ENCODE peak calls at places on chromosome X, in six cellular contexts. B, O, Z, Y, M and R are unnamed samples.

GRCh38 chrX:104137496-104137895 is 19.3 kb downstream of the SLC25A53 start:
- DNase-seq in Y (no peak), M (no peak), B (peak), O (no peak), Z (peak), R (no peak)

GRCh38 chrX:100083146-100083715 is 326.8 kb downstream of the PCDH19 start:
- DNase-seq in Y (no peak), Z (no peak), B (no peak), M (no peak), O (no peak), R (no peak)

GRCh38 chrX:19040373-19040772 is 56.5 kb upstream of the PHKA2 start:
- DNase-seq in M (no peak), Y (no peak), O (no peak), B (no peak), Z (peak), R (no peak)

GRCh38 chrX:72297953-72298730 is 7.6 kb downstream of the CITED1 start:
- DNase-seq in M (no peak), Z (no peak), B (no peak), Y (no peak), O (no peak), R (no peak)

GRCh38 chrX:46637937-46638336 is 64.4 kb downstream of the CHST7 start:
- DNase-seq in Z (no peak), O (no peak), Y (no peak), M (no peak), B (no peak), R (no peak)

GRCh38 chrX:33855251-33855650 is 276.9 kb downstream of the FAM47A start:
- DNase-seq in O (no peak), B (no peak), Z (no peak), Y (no peak), M (no peak), R (no peak)

GRCh38 chrX:37378399-37378798 is 29.2 kb downstream of the PRRG1 start:
- DNase-seq in O (no peak), Z (no peak), B (no peak), Y (no peak), M (no peak), R (no peak)

GRCh38 chrX:141469469-141469868 is 115.1 kb downstream of the SPANXA1 start:
- DNase-seq in Z (no peak), M (no peak), B (no peak), O (no peak), Y (no peak), R (no peak)

GRCh38 chrX:7307720-7308119 is 159.8 kb upstream of the PUDP start:
- DNase-seq in B (no peak), M (no peak), Y (no peak), O (no peak), Z (no peak), R (no peak)

GRCh38 chrX:104284407-104285000 is 29.8 kb upstream of the ESX1 start:
- DNase-seq in O (no peak), B (no peak), M (no peak), Z (peak), Y (no peak), R (no peak)

GRCh38 chrX:83829874-83830273 is 31.1 kb upstream of the CYLC1 start:
- DNase-seq in O (no peak), B (no peak), Z (no peak), M (no peak), Y (no peak), R (no peak)

GRCh38 chrX:146241902-146242301 is 424.3 kb downstream of the SLITRK2 start:
- DNase-seq in Y (no peak), M (no peak), Z (no peak), O (no peak), B (no peak), R (no peak)

GRCh38 chrX:117376460-117376859 is 740.1 kb downstream of the KLHL13 start:
- DNase-seq in Z (no peak), M (no peak), O (no peak), Y (no peak), B (no peak), R (no peak)

GRCh38 chrX:150680974-150681373 is 12.2 kb upstream of the MTMR1 start:
- DNase-seq in Y (no peak), M (no peak), Z (peak), O (no peak), B (no peak), R (no peak)

GRCh38 chrX:110118535-110118934 is 115.6 kb downstream of the TMEM164 start:
- DNase-seq in Y (no peak), B (no peak), O (no peak), Z (no peak), M (no peak), R (no peak)

GRCh38 chrX:87299563-87300160 is 217.9 kb upstream of the KLHL4 start:
- DNase-seq in Z (peak), Y (no peak), O (no peak), M (no peak), B (no peak), R (no peak)

GRCh38 chrX:50198348-50198747 is 2.5 kb downstream of the AKAP4 start:
- DNase-seq in B (no peak), Y (no peak), O (no peak), Z (no peak), M (no peak), R (no peak)

GRCh38 chrX:123215397-123216089 is 31.5 kb downstream of the GRIA3 start:
- DNase-seq in B (no peak), Z (no peak), M (no peak), Y (no peak), O (no peak), R (no peak)

GRCh38 chrX:51569561-51569960 is 49.2 kb downstream of the CENPVL3 start:
- DNase-seq in Y (no peak), B (no peak), Z (no peak), O (no peak), M (no peak), R (no peak)

GRCh38 chrX:20347486-20347885 is 80.8 kb upstream of the RPS6KA3 start:
- DNase-seq in B (peak), O (no peak), Y (no peak), M (no peak), Z (no peak), R (no peak)

GRCh38 chrX:7570432-7571009 is 272.4 kb upstream of the VCX start:
- DNase-seq in M (no peak), B (no peak), O (no peak), Z (no peak), Y (no peak), R (no peak)

GRCh38 chrX:136572030-136572429 is 40.0 kb downstream of the VGLL1 start:
- DNase-seq in Y (no peak), O (no peak), B (no peak), M (no peak), Z (no peak), R (no peak)

GRCh38 chrX:136574548-136574947 is 42.5 kb downstream of the VGLL1 start:
- DNase-seq in M (no peak), Y (no peak), B (no peak), O (no peak), Z (no peak), R (no peak)

GRCh38 chrX:136582624-136583023 is 50.6 kb downstream of the VGLL1 start:
- DNase-seq in O (no peak), B (no peak), Y (no peak), Z (no peak), M (no peak), R (no peak)

GRCh38 chrX:136580316-136580715 is 48.3 kb downstream of the VGLL1 start:
- DNase-seq in B (no peak), Y (no peak), M (no peak), O (no peak), Z (no peak), R (no peak)

GRCh38 chrX:136577562-136577961 is 45.5 kb downstream of the VGLL1 start:
- DNase-seq in M (peak), Y (peak), B (peak), O (no peak), Z (peak), R (peak)
- TF ChIP-seq CTCF in M (no peak), Y (peak), B (peak), O (no peak), Z (peak), R (peak)

GRCh38 chrX:153778684-153779101 is 2.1 kb upstream of the SRPK3 start:
- DNase-seq in M (no peak), O (no peak), Y (no peak), B (no peak), Z (no peak), R (peak)
- TF ChIP-seq CTCF in M (no peak), O (peak), Y (peak), B (peak), Z (no peak), R (no peak)

DNA sequence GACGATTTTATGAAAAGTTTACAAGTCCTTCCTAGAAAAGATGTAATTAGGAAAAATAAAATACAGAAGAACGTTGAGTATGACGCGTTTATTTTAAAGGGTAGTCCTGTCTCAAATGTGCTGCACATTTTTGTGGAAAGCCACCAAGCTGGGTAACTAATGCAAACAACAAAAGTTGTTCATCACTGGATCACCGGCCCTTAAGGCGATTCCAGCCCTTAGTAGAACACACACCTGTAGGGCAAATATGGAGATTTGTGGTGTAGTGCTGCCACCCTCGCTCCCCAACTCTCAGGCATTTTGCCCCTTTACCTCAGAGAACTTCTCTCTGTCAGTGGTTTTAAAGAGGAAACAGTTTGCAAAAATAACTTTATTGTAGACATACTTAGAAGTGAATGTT is 1.9 kb downstream of the TBL1X start:
- DNase-seq in Z (no peak), M (no peak), B (no peak), Y (no peak), O (no peak), R (no peak)
- TF ChIP-seq CTCF in Z (no peak), M (no peak), B (no peak), Y (no peak), O (no peak), R (no peak)

GRCh38 chrX:40415675-40416074 is 165.1 kb upstream of the ATP6AP2 start:
- DNase-seq in M (no peak), O (no peak), B (no peak), Y (no peak), Z (no peak), R (no peak)

GRCh38 chrX:40406330-40406859 is 174.4 kb upstream of the ATP6AP2 start:
- DNase-seq in M (no peak), Z (no peak), O (no peak), B (no peak), Y (no peak), R (no peak)

GRCh38 chrX:40414335-40414734 is 166.4 kb upstream of the ATP6AP2 start:
- DNase-seq in B (no peak), O (no peak), Z (no peak), Y (no peak), M (no peak), R (no peak)

GRCh38 chrX:40410859-40411258 is 169.9 kb upstream of the ATP6AP2 start:
- DNase-seq in Z (no peak), M (no peak), O (no peak), Y (no peak), B (no peak), R (no peak)

GRCh38 chrX:40411350-40412111 is 169.2 kb upstream of the ATP6AP2 start:
- DNase-seq in B (no peak), O (no peak), Y (no peak), M (no peak), Z (no peak), R (no peak)
- TF ChIP-seq CTCF in B (peak), O (no peak), Y (no peak), M (no peak), Z (peak), R (peak)

GRCh38 chrX:49102221-49102620 is 21.3 kb downstream of the GPKOW start:
- DNase-seq in Y (no peak), Z (no peak), M (no peak), B (no peak), O (no peak), R (no peak)

GRCh38 chrX:49100704-49101628 is 21.3 kb upstream of the WDR45 start:
- DNase-seq in O (peak), Y (peak), B (peak), Z (peak), M (peak), R (peak)

GRCh38 chrX:49103637-49104036 is 19.9 kb downstream of the GPKOW start:
- DNase-seq in Y (no peak), O (no peak), Z (no peak), M (no peak), B (no peak), R (no peak)

GRCh38 chrX:49106296-49106695 is 17.2 kb downstream of the GPKOW start:
- DNase-seq in M (no peak), O (no peak), Y (no peak), Z (no peak), B (no peak), R (no peak)

DNA sequence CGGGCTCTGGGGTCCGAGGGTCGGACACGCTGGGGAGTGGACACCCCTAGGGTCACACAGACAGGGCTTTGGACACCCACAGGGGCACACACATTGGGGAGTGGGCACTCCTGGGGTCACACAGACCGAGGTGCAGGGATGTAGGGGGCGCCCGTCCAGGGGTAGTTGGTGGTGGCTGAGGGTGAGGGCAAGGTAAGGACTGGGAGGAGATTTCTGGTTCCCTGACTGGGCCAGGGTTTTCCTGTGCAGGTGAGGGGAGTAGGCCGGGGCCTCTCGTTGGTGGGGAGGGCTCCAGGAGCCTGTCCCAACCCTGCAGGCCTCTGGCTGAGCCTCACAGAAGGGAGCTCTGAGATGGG is 21.9 kb upstream of the WDR45 start:
- DNase-seq in O (no peak), B (no peak), Z (no peak), M (no peak), Y (no peak), R (no peak)
- TF ChIP-seq CTCF in O (no peak), B (peak), Z (no peak), M (no peak), Y (no peak), R (no peak)

GRCh38 chrX:135591871-135592270 is 71.4 kb downstream of the INTS6L start:
- DNase-seq in Z (no peak), M (no peak), Y (no peak), B (no peak), O (no peak), R (no peak)
- TF ChIP-seq CTCF in Z (no peak), M (no peak), Y (no peak), B (peak), O (no peak), R (no peak)

DNA sequence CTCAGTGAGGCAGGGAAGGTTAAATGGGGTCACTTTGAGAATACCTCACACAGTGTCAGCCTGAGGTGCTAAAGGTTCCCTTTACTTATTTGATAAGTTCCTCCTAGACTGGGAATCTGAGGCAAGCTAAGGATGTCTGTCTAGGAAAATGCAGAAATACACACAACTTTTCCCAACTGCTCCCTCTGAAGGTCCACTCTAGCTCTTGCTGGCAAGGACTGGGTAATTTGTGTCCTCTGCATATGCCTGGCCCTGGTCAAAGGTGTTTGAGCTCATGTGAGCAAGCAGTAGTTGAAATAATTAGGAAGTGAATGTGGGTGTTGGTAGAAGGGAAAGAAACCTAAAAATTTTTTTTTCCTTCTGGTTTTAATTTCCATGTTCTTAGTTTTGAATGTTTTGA is 21.3 kb downstream of the TXLNG start:
- DNase-seq in Y (no peak), Z (peak), M (no peak), B (no peak), O (no peak), R (no peak)
- TF ChIP-seq CTCF in Y (peak), Z (peak), M (no peak), B (no peak), O (no peak), R (peak)

GRCh38 chrX:4675686-4676300 is 962.3 kb upstream of the PRKX start:
- DNase-seq in M (no peak), O (no peak), Z (no peak), B (no peak), Y (no peak), R (no peak)

GRCh38 chrX:4668802-4669536 is 955.5 kb upstream of the PRKX start:
- DNase-seq in Z (no peak), B (no peak), Y (no peak), O (no peak), M (no peak), R (no peak)

GRCh38 chrX:4671344-4671743 is 957.9 kb upstream of the PRKX start:
- DNase-seq in O (no peak), Z (no peak), B (no peak), M (no peak), Y (no peak), R (no peak)

GRCh38 chrX:4674028-4674782 is 960.8 kb upstream of the PRKX start:
- DNase-seq in O (no peak), Y (no peak), B (no peak), M (no peak), Z (no peak), R (no peak)

GRCh38 chrX:4670606-4671005 is 957.2 kb upstream of the PRKX start:
- DNase-seq in Y (no peak), Z (no peak), B (no peak), M (no peak), O (no peak), R (no peak)
- TF ChIP-seq CTCF in Y (no peak), Z (no peak), B (no peak), M (no peak), O (no peak), R (no peak)

DNA sequence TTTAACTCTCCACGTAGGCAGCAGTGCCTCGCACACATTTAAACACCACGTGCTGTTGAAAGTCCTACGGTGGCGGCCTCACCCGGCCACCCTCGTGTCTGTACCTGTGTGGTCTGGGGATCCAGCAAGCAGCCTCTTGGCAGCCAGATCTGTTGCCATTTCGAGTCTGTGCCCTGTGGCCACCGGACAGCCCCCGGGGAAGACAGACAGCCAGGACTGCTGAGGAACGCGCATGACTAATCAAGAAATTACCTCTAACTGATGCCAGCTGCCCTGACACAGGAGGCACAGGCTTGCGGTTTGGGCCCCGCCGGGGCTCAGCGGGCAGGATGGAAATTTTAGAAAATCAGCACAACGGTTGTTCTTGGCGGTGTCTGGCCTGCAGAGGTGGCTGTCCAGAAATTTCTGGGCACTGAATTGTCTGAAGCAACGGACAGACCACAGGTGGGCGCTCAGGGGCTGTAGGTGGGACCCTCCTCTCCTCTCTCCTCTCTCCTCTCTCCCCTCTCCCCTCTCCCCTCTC is 15.6 kb upstream of the ASMTL start:
- DNase-seq in B (no peak), M (peak), O (no peak), Y (peak), Z (peak), R (peak)
- TF ChIP-seq CTCF in B (no peak), M (no peak), O (no peak), Y (no peak), Z (no peak), R (no peak)

GRCh38 chrX:15843960-15844359 is 10.7 kb downstream of the AP1S2 start:
- DNase-seq in B (no peak), M (no peak), Y (no peak), O (no peak), Z (no peak), R (no peak)

GRCh38 chrX:15834827-15835595 is 19.6 kb downstream of the AP1S2 start:
- DNase-seq in Y (no peak), B (no peak), O (no peak), M (no peak), Z (peak), R (no peak)

GRCh38 chrX:15834051-15834450 is 20.6 kb downstream of the AP1S2 start:
- DNase-seq in M (no peak), Z (no peak), B (no peak), Y (no peak), O (no peak), R (no peak)

DNA sequence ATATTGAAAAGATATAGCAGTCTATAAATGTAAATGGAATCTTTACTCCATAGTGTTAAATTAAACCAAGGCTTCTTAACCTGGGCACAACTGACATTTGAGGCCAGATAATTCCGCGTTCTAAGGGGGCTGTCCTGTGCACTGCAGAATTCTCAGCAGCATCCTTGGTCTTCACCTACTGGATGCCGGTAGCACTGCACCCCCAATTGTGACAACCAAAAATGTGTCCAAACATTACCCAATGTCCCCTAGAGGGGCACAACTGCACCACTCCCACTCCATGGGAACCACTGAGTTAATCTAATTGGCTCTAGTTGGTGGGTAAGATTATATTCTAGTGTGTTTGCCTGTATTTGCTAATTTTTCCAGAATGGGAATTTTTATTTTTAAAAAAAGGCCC is 16.6 kb downstream of the AP1S2 start:
- DNase-seq in Y (no peak), M (no peak), O (no peak), B (no peak), Z (no peak), R (no peak)
- TF ChIP-seq CTCF in Y (peak), M (no peak), O (peak), B (peak), Z (peak), R (peak)